ENCODE peak calls at places on chromosome 11, in eight cellular contexts. A is transverse colon, D is amniotic stem cell, J is non-pigmented ciliary epithelial cell, S is GM06990, B is DMS 273 treated with DMSO at 0.1 percent for 48 hours, P is NCI-H510A treated with DMSO at 0.1 percent for 48 hours, C is posterior cingulate gyrus. R is an unnamed sample.

GRCh38 chr11:119584193-119585037 is 144.6 kb downstream of the NECTIN1 start:
- DNase-seq in A (no peak), D (no peak), J (no peak), S (no peak), B (no peak), P (peak), C (peak), R (peak)

GRCh38 chr11:128501576-128502549 is 85.5 kb downstream of the ETS1 start:
- DNase-seq in A (no peak), D (no peak), J (no peak), S (no peak), B (no peak), P (no peak), C (no peak), R (no peak)

GRCh38 chr11:72227316-72228228 is 3.0 kb downstream of the INPPL1 start:
- DNase-seq in A (no peak), D (no peak), J (no peak), S (no peak), B (no peak), P (peak), C (no peak), R (peak)

GRCh38 chr11:109423114-109423859 is 1.3 kb downstream of the C11orf87 start:
- DNase-seq in A (no peak), D (no peak), J (no peak), S (peak), B (no peak), P (peak), C (peak), R (peak)

GRCh38 chr11:102220728-102221467 is 96.4 kb upstream of the BIRC3 start:
- DNase-seq in A (no peak), D (peak), J (peak), S (no peak), B (no peak), P (no peak), C (no peak), R (no peak)

GRCh38 chr11:79439430-79439892 is 1.4 kb downstream of the TENM4 start:
- DNase-seq in A (no peak), D (no peak), J (no peak), S (peak), B (peak), P (peak), C (no peak), R (peak)

GRCh38 chr11:126585388-126586302 is 230.2 kb downstream of the ST3GAL4 start:
- DNase-seq in A (peak), D (peak), J (peak), S (no peak), B (peak), P (peak), C (peak), R (peak)

GRCh38 chr11:60951909-60952741 is at the start of gene SLC15A3:
- DNase-seq in A (peak), D (no peak), J (no peak), S (peak), B (no peak), P (no peak), C (peak), R (no peak)

GRCh38 chr11:74005721-74006517 is 3.0 kb downstream of the UCP3 start:
- DNase-seq in A (no peak), D (no peak), J (no peak), S (no peak), B (no peak), P (no peak), C (no peak), R (no peak)

GRCh38 chr11:86990520-86990919 is 35.3 kb upstream of the FZD4 start:
- DNase-seq in A (no peak), D (no peak), J (peak), S (no peak), B (no peak), P (no peak), C (no peak), R (no peak)

GRCh38 chr11:88320149-88320559 is 17.4 kb downstream of the CTSC start:
- DNase-seq in A (no peak), D (peak), J (peak), S (no peak), B (no peak), P (no peak), C (no peak), R (no peak)

GRCh38 chr11:66022401-66023185 is 3.7 kb downstream of the CATSPER1 start:
- DNase-seq in A (peak), D (peak), J (no peak), S (peak), B (no peak), P (peak), C (peak), R (peak)

GRCh38 chr11:118911113-118911879 is 14.4 kb downstream of the BCL9L start:
- DNase-seq in A (peak), D (no peak), J (no peak), S (no peak), B (no peak), P (no peak), C (no peak), R (peak)

GRCh38 chr11:21654091-21654490 is 538.8 kb upstream of the ANO5 start:
- DNase-seq in A (no peak), D (no peak), J (no peak), S (no peak), B (no peak), P (peak), C (no peak), R (peak)

GRCh38 chr11:118216621-118217526 is 7.9 kb downstream of the JAML start:
- DNase-seq in A (no peak), D (no peak), J (no peak), S (peak), B (no peak), P (no peak), C (no peak), R (no peak)

GRCh38 chr11:66346476-66347424 is 679 bp downstream of the B4GAT1 start:
- DNase-seq in A (no peak), D (no peak), J (no peak), S (no peak), B (no peak), P (no peak), C (no peak), R (no peak)

R was measured in NCI-H1417.